ENCODE peak calls at places on chromosomes 3 and 15, in ten cellular contexts. F, W, T, L, U, S, A, Z, K and B are unnamed samples.

GRCh38 chr3:45779746-45780735 is 16.3 kb downstream of the SLC6A20 start:
- DNase-seq in F (no peak), K (peak), L (no peak), Z (no peak), S (no peak), W (no peak), U (no peak), A (no peak), T (no peak), B (no peak)

GRCh38 chr3:108389361-108389760 is 93.0 kb downstream of the HHLA2 start:
- DNase-seq in A (no peak), F (no peak), W (no peak), L (no peak), Z (no peak), T (no peak), U (no peak), K (no peak), S (no peak), B (no peak)

GRCh38 chr3:178646205-178646604 is 110.0 kb downstream of the KCNMB2 start:
- DNase-seq in U (no peak), A (no peak), S (no peak), K (no peak), T (no peak), Z (no peak), L (no peak), F (no peak), W (no peak), B (no peak)

GRCh38 chr15:39363761-39364586 is 216.9 kb upstream of the THBS1 start:
- DNase-seq in Z (no peak), A (no peak), F (no peak), W (no peak), U (no peak), T (no peak), L (no peak), K (no peak), S (no peak), B (no peak)

GRCh38 chr15:62977952-62978811 is 64.4 kb upstream of the TPM1 start:
- DNase-seq in U (no peak), A (no peak), F (no peak), T (no peak), K (no peak), Z (no peak), L (no peak), W (no peak), S (no peak), B (no peak)

GRCh38 chr3:58173670-58174472 is 36.9 kb downstream of the DNASE1L3 start:
- DNase-seq in Z (no peak), T (no peak), F (peak), L (peak), A (peak), K (no peak), W (no peak), U (peak), S (no peak), B (no peak)

GRCh38 chr3:53218136-53218535 is 37.7 kb downstream of the TKT start:
- DNase-seq in F (no peak), T (no peak), S (no peak), L (no peak), Z (no peak), U (no peak), K (no peak), A (no peak), W (no peak), B (no peak)

GRCh38 chr15:55277715-55278114 is 11.9 kb downstream of the RAB27A start:
- DNase-seq in U (no peak), T (no peak), W (no peak), K (no peak), A (no peak), S (no peak), Z (no peak), F (no peak), L (no peak), B (no peak)

GRCh38 chr15:68333775-68334470 is 56.4 kb downstream of the FEM1B start:
- DNase-seq in Z (peak), W (no peak), T (no peak), K (no peak), S (no peak), F (peak), U (peak), A (no peak), L (no peak), B (peak)

GRCh38 chr15:71889385-71889784 is 79.0 kb downstream of the NR2E3 start:
- DNase-seq in F (no peak), Z (no peak), K (no peak), U (no peak), T (no peak), A (no peak), S (no peak), W (no peak), L (no peak), B (no peak)

GRCh38 chr3:163838769-163839168 is 1239.5 kb downstream of the SI start:
- DNase-seq in A (no peak), K (no peak), S (no peak), U (no peak), F (no peak), T (no peak), W (no peak), L (no peak), Z (no peak), B (no peak)

GRCh38 chr3:124951511-124952390 is 17.2 kb upstream of the MUC13 start:
- DNase-seq in S (no peak), U (no peak), K (no peak), A (peak), F (no peak), T (no peak), W (no peak), Z (peak), L (peak), B (no peak)

GRCh38 chr15:48371961-48372360 is 40.7 kb downstream of the DUT start:
- DNase-seq in W (no peak), U (no peak), F (no peak), K (no peak), L (no peak), T (no peak), Z (no peak), A (no peak), S (no peak), B (no peak)

GRCh38 chr3:178002113-178002512 is 534.1 kb upstream of the KCNMB2 start:
- DNase-seq in L (no peak), F (no peak), W (no peak), T (no peak), S (no peak), K (no peak), A (no peak), U (no peak), Z (no peak), B (no peak)

GRCh38 chr3:28050895-28051294 is 190.5 kb upstream of the CMC1 start:
- DNase-seq in F (no peak), U (no peak), K (no peak), S (no peak), W (no peak), A (no peak), Z (no peak), L (no peak), T (no peak), B (no peak)

GRCh38 chr3:129196601-129197000 is 12.9 kb upstream of the CNBP start:
- DNase-seq in S (no peak), K (no peak), U (no peak), A (no peak), W (no peak), F (no peak), Z (no peak), T (no peak), L (no peak), B (no peak)

GRCh38 chr3:53178246-53178645 is 17.2 kb downstream of the PRKCD start:
- DNase-seq in Z (no peak), L (no peak), K (no peak), A (no peak), U (no peak), W (no peak), S (no peak), F (no peak), T (no peak), B (no peak)

GRCh38 chr15:59656935-59657634 is at the start of gene GTF2A2:
- DNase-seq in F (peak), K (no peak), T (peak), S (peak), A (peak), W (peak), L (peak), U (peak), Z (peak), B (peak)
- TF ChIP-seq POLR2A in F (no peak), K (no peak), T (peak), S (peak), A (peak), W (no peak), L (peak), U (peak), Z (peak), B (peak)

DNA sequence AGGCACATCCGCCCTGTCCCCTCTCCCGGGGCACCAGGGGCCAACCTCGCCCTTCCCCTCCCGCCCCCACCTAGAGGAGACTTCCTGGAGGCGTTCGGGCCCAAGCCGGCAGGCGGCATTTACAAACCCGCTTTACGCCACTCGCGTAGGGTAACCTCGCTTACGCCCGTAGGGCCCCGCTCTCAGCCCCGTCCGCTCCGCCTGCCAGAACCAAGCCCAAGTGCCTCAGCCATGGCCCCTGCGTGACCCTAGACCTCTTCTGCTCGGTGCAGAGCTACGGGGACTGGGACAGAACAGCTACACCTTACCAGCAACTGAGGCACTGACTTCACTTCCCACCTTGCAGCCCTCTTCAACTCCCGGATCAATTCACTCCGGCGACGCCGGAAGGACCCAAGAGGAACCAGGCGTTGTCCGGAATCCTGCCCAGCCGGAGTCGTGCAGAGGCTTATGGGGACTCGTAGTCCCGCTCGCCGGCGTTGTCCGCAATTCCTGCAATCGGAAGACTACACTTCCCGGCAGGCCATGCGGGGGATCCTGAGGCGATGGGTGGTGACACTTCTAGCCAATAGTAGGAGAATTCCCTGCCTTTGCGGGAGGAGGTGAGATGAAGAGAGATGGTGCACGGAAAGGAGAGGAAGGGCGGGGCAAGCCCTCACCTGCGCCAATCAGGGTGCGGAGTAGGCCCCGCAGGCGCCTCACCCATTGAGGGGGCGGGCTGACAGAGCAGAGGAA is at the start of gene PDCD10:
- DNase-seq in W (peak), L (peak), Z (peak), F (peak), T (peak), U (peak), A (peak), K (peak), S (peak), B (peak)
- TF ChIP-seq POLR2A in W (no peak), L (peak), Z (peak), F (no peak), T (no peak), U (peak), A (peak), K (no peak), S (peak), B (peak)

DNA sequence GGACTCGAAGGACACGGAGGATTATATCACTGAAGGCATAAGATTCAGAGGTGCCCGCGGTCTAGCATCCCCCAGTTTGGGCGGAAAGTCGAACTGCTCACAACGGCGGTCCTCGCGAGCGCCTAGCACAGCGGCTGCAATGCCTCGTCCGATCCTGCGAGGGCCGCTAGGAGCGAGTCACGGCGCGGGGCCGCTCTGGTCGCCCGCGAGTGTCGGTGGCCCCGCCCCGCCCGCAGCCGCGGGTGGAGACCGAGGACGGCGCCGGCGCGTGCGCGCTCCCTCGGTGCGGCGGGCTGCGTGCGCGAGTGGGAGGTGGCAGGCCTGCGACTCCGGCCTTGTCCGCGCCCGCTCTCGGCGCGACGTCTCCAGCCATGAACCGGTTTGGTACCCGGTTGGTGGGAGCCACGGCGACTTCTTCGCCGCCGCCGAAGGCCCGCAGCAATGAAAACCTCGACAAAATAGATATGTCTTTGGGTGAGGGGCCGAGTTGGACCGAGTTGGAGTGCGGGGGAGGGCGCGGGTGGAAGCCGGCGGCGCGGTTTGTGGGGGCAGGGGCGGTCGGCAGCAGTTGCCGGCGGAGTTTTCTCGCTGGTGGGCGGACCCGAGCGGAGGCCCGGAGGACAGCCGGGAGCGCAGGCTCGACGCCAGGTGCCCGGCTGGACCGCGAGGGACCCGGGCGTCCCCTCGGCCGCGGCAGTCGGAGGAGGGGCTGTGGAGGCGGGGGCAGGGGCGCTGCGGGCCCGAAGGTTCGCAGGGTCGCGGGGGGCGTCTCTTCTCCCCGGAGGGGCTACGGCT is at the start of gene FYTTD1:
- DNase-seq in Z (peak), K (no peak), A (peak), U (peak), F (peak), L (peak), W (peak), T (peak), S (peak), B (peak)
- TF ChIP-seq POLR2A in Z (peak), K (no peak), A (peak), U (peak), F (peak), L (no peak), W (no peak), T (peak), S (peak), B (peak)

GRCh38 chr3:41961750-41962679 is at the start of gene ULK4:
- DNase-seq in K (no peak), Z (peak), S (peak), L (peak), W (peak), F (peak), T (peak), U (peak), A (peak), B (peak)
- TF ChIP-seq POLR2A in K (no peak), Z (peak), S (peak), L (peak), W (no peak), F (no peak), T (peak), U (peak), A (peak), B (peak)

GRCh38 chr15:58438111-58438510 is 6.3 kb downstream of the LIPC start:
- DNase-seq in U (no peak), S (no peak), L (no peak), T (no peak), F (no peak), A (no peak), Z (no peak), K (no peak), W (no peak), B (no peak)
- TF ChIP-seq POLR2A in U (no peak), S (no peak), L (no peak), T (no peak), F (no peak), A (no peak), Z (no peak), K (no peak), W (no peak), B (no peak)

GRCh38 chr3:136498919-136499447 is 248.8 kb downstream of the PCCB start:
- DNase-seq in T (no peak), S (no peak), F (no peak), U (no peak), Z (no peak), W (no peak), A (no peak), L (no peak), K (no peak), B (no peak)

GRCh38 chr3:136505676-136506075 is 246.5 kb downstream of the STAG1 start:
- DNase-seq in T (no peak), L (no peak), W (no peak), Z (no peak), F (no peak), A (no peak), U (no peak), K (no peak), S (no peak), B (no peak)

DNA sequence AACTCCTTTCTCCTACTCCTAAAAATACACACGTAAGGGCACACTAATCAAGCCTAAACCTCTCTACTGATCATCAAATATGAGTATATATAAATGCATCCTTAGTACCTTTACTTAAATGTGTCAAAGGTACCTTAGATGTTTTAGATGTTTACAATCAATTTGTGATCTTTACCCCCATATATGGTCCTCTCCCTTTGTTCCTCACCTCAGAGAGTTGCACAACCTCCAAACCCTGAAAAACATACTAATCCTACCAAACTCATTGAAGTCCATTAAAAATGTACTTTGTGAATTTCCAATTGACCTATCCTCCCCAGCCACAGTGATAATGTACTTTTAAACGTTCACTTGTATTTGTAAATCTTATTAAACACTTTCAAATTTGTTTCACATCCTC is 249.1 kb downstream of the STAG1 start:
- DNase-seq in K (no peak), U (no peak), A (no peak), W (no peak), Z (no peak), L (no peak), T (no peak), F (no peak), S (no peak), B (no peak)
- TF ChIP-seq POLR2A in K (no peak), U (no peak), A (no peak), W (no peak), Z (no peak), L (no peak), T (no peak), F (no peak), S (no peak), B (no peak)